ENCODE peak calls at places on chromosomes 1 and 21, in ten cellular contexts. O is naive thymus-derived CD8-positive, alpha-beta T cell; Y is activated T-cell treated with anti-CD3 and anti-CD28 coated beads, Interleukin-2, amount 50 U/mL, for 72 hours; Q is activated CD8-positive, alpha-beta memory T cell treated with anti-CD3 and anti-CD28 coated beads, Interleukin-2, amount 10 ng/mL, durations not matched to agents 7 days and 5 days; S is pancreas; C is effector memory CD8-positive, alpha-beta T cell; D is heart left ventricle; G is A549; K is mucosa of descending colon; U is natural killer cell. L is an unnamed sample.
A peak's percentile ranks its signal among the peaks of the same experiment; 100 is the strongest.

GRCh38 chr1:228804640-228805413 is 69.5 kb downstream of the RHOU start:
- ATAC-seq in O (peak; percentile 23), U (peak; percentile 30), S (no peak), Y (peak; percentile 94), Q (peak; percentile 94), G (no peak), D (no peak), K (peak; percentile 38), C (peak; percentile 78), L (no peak)

GRCh38 chr1:181083842-181084605 is 4.5 kb upstream of the IER5 start:
- ATAC-seq in D (peak; percentile 58), U (peak; percentile 52), K (peak; percentile 48), Q (peak; percentile 16), G (peak; percentile 27), S (peak; percentile 66), Y (peak; percentile 37), O (peak; percentile 55), C (peak; percentile 45), L (no peak)

GRCh38 chr1:102919659-102920058 is 188.7 kb downstream of the COL11A1 start:
- ATAC-seq in Q (no peak), S (no peak), G (no peak), C (no peak), D (no peak), U (no peak), K (no peak), O (no peak), Y (no peak), L (no peak)

GRCh38 chr1:153262462-153263157 is 3.1 kb downstream of the LORICRIN start:
- ATAC-seq in S (no peak), K (no peak), G (no peak), Y (peak; percentile 24), C (no peak), Q (no peak), O (no peak), U (no peak), D (no peak), L (no peak)

GRCh38 chr1:16420719-16421118 is 16.5 kb downstream of the SPATA21 start:
- ATAC-seq in K (peak; percentile 86), D (no peak), Y (peak; percentile 98), S (no peak), C (peak; percentile 98), G (no peak), U (peak; percentile 85), Q (peak; percentile 98), O (peak; percentile 97), L (no peak)

GRCh38 chr21:42164818-42165217 is 54.1 kb upstream of the ABCG1 start:
- ATAC-seq in Q (no peak), Y (peak; percentile 23), D (peak; percentile 16), U (no peak), G (peak; percentile 32), K (peak; percentile 77), C (no peak), O (no peak), S (no peak), L (peak; percentile 10)

GRCh38 chr1:65259816-65260215 is 49.5 kb upstream of the DNAJC6 start:
- ATAC-seq in C (no peak), S (no peak), D (no peak), Q (no peak), G (no peak), O (no peak), K (no peak), U (no peak), Y (peak; percentile 30), L (no peak)

GRCh38 chr21:37378700-37379139 is 12.1 kb downstream of the DYRK1A start:
- ATAC-seq in K (no peak), G (no peak), Y (peak; percentile 13), O (no peak), S (no peak), C (no peak), Q (no peak), U (peak; percentile 45), D (no peak), L (no peak)

GRCh38 chr1:10941891-10942541 is 70.4 kb upstream of the TARDBP start:
- ATAC-seq in G (peak; percentile 30), O (peak; percentile 65), Y (peak; percentile 23), D (peak; percentile 43), S (peak; percentile 51), K (peak; percentile 61), Q (peak; percentile 48), U (peak; percentile 66), C (peak; percentile 68), L (no peak)

GRCh38 chr1:93177991-93178390 is 2.2 kb downstream of the TMED5 start:
- ATAC-seq in D (no peak), O (no peak), Q (no peak), S (no peak), C (no peak), G (no peak), U (no peak), Y (no peak), K (no peak), L (no peak)

GRCh38 chr1:89464008-89464407 is 60.6 kb upstream of the LRRC8B start:
- ATAC-seq in S (no peak), G (no peak), Y (no peak), D (no peak), Q (no peak), K (no peak), C (peak; percentile 61), U (no peak), O (peak; percentile 39), L (no peak)

GRCh38 chr1:87180682-87181081 is 148.0 kb upstream of the LMO4 start:
- ATAC-seq in G (no peak), C (no peak), D (peak; percentile 87), Q (no peak), U (no peak), K (peak; percentile 17), O (no peak), Y (no peak), S (no peak), L (peak; percentile 58)

GRCh38 chr1:17292299-17293198 is 15.4 kb upstream of the PADI4 start:
- ATAC-seq in S (no peak), D (no peak), Q (no peak), U (no peak), G (no peak), K (no peak), O (no peak), Y (no peak), C (no peak), L (no peak)

GRCh38 chr1:172851077-172851476 is 192.2 kb downstream of the FASLG start:
- ATAC-seq in S (no peak), K (no peak), O (no peak), D (no peak), Y (no peak), C (no peak), G (no peak), Q (no peak), U (no peak), L (no peak)

GRCh38 chr21:45151484-45152115 is 77.2 kb downstream of the ADARB1 start:
- ATAC-seq in U (no peak), G (no peak), C (no peak), Y (peak; percentile 8), Q (no peak), S (no peak), D (no peak), O (no peak), K (no peak), L (no peak)

GRCh38 chr1:30478288-30478687 is 245.1 kb downstream of the MATN1 start:
- ATAC-seq in C (no peak), U (no peak), Y (no peak), K (no peak), O (no peak), Q (no peak), G (no peak), D (no peak), S (no peak), L (no peak)

GRCh38 chr1:50332941-50333594 is 90.2 kb downstream of the DMRTA2 start:
- ATAC-seq in K (peak; percentile 93), S (peak; percentile 94), C (peak; percentile 81), O (peak; percentile 59), U (peak; percentile 84), D (peak; percentile 98), G (peak; percentile 90), Y (peak; percentile 89), Q (peak; percentile 85), L (peak; percentile 89)

GRCh38 chr1:156465747-156466365 is 34.7 kb downstream of the MEF2D start:
- ATAC-seq in K (no peak), C (no peak), D (peak; percentile 5), U (no peak), O (no peak), S (no peak), Y (peak; percentile 15), Q (no peak), G (no peak), L (no peak)

GRCh38 chr1:100279954-100280682 is 14.1 kb downstream of the RTCA start:
- ATAC-seq in U (no peak), C (no peak), G (no peak), Q (no peak), K (no peak), O (no peak), S (peak; percentile 94), Y (no peak), D (peak; percentile 84), L (no peak)

GRCh38 chr1:6222644-6223043 is 13.1 kb downstream of the ICMT start:
- ATAC-seq in Y (no peak), K (peak; percentile 68), C (no peak), G (no peak), S (no peak), O (no peak), U (no peak), Q (no peak), D (peak; percentile 80), L (peak; percentile 41)

GRCh38 chr1:36503159-36503558 is 20.4 kb upstream of the CSF3R start:
- ATAC-seq in Q (no peak), S (no peak), U (no peak), O (no peak), C (no peak), D (no peak), G (no peak), K (no peak), Y (no peak), L (no peak)

GRCh38 chr1:230382060-230382491 is 44.1 kb downstream of the PGBD5 start:
- ATAC-seq in Y (no peak), S (peak; percentile 76), G (peak; percentile 69), O (no peak), C (no peak), U (no peak), Q (no peak), D (no peak), K (no peak), L (no peak)

GRCh38 chr1:156676450-156676819 is 772 bp downstream of the NES start:
- ATAC-seq in G (no peak), U (no peak), Q (no peak), O (peak; percentile 25), Y (no peak), D (peak; percentile 23), S (peak; percentile 34), K (peak; percentile 43), C (no peak), L (no peak)

GRCh38 chr1:112056354-112056753 is 66.9 kb upstream of the KCND3 start:
- ATAC-seq in D (peak; percentile 76), K (no peak), O (no peak), C (no peak), Q (no peak), S (no peak), U (no peak), Y (no peak), G (no peak), L (no peak)

GRCh38 chr1:175043824-175044223 is 20.6 kb upstream of the MRPS14 start:
- ATAC-seq in C (no peak), O (no peak), Y (no peak), D (no peak), U (no peak), G (no peak), K (no peak), S (no peak), Q (no peak), L (no peak)

GRCh38 chr1:7893529-7894180 is 40.8 kb upstream of the UTS2 start:
- ATAC-seq in G (peak; percentile 94), Y (no peak), S (no peak), U (no peak), O (no peak), C (no peak), Q (no peak), K (no peak), D (no peak), L (no peak)

GRCh38 chr1:116983112-116983511 is 18.4 kb upstream of the CD101 start:
- ATAC-seq in G (no peak), C (no peak), D (peak; percentile 35), Q (no peak), O (no peak), U (no peak), S (peak; percentile 39), K (no peak), Y (no peak), L (no peak)

GRCh38 chr1:214044438-214045214 is 56.9 kb downstream of the PROX1 start:
- ATAC-seq in O (no peak), S (peak; percentile 86), G (no peak), C (no peak), U (no peak), K (no peak), Y (no peak), Q (no peak), D (peak; percentile 74), L (no peak)